ENCODE peak calls at places on chromosome 7, in six cellular contexts. J, R, Y, N, B and P are unnamed samples. For H3K36me3, the result is how much of the 10 kb centered on the place peaks cover.

GRCh38 chr7:98852826-98853225 is 17.0 kb downstream of the TMEM130 start:
- DNase-seq in J (peak), R (no peak), Y (peak), N (no peak), B (no peak), P (no peak)

GRCh38 chr7:20797174-20798080 is 10.7 kb upstream of the SP8 start:
- DNase-seq in J (no peak), R (peak), Y (no peak), N (no peak), B (peak), P (no peak)

GRCh38 chr7:97116308-97116707 is 1.2 kb upstream of the SDHAF3 start:
- DNase-seq in J (no peak), R (no peak), Y (no peak), N (no peak), B (no peak), P (no peak)

GRCh38 chr7:130274983-130275649 is 8.5 kb downstream of the CPA2 start:
- DNase-seq in J (peak), R (peak), Y (no peak), N (no peak), B (no peak), P (no peak)

GRCh38 chr7:36286241-36286640 is 103.4 kb upstream of the ANLN start:
- DNase-seq in J (no peak), R (no peak), Y (no peak), N (no peak), B (no peak), P (peak)

GRCh38 chr7:108266489-108266888 is 136.3 kb upstream of the LAMB4 start:
- DNase-seq in J (peak), R (no peak), Y (no peak), N (no peak), B (no peak), P (no peak)

GRCh38 chr7:157499835-157500153 is 163.0 kb downstream of the DNAJB6 start:
- DNase-seq in J (no peak), R (no peak), Y (no peak), N (peak), B (no peak), P (no peak)

GRCh38 chr7:138752568-138753518 is 45.0 kb upstream of the TMEM213 start:
- DNase-seq in J (peak), R (peak), Y (peak), N (peak), B (peak), P (peak)

GRCh38 chr7:17497549-17498193 is 199.2 kb downstream of the AHR start:
- DNase-seq in J (no peak), R (peak), Y (no peak), N (no peak), B (no peak), P (no peak)

GRCh38 chr7:4434306-4434705 is 247.8 kb upstream of the FOXK1 start:
- DNase-seq in J (no peak), R (no peak), Y (no peak), N (no peak), B (no peak), P (no peak)

GRCh38 chr7:108522780-108523179 is 3.2 kb downstream of the PNPLA8 start:
- DNase-seq in J (no peak), R (no peak), Y (no peak), N (no peak), B (no peak), P (no peak)

GRCh38 chr7:51326646-51327286 is 10.2 kb upstream of the COBL start:
- DNase-seq in J (no peak), R (peak), Y (no peak), N (no peak), B (no peak), P (no peak)

GRCh38 chr7:73433924-73434700 is 534 bp downstream of the FZD9 start:
- DNase-seq in J (no peak), R (peak), Y (no peak), N (no peak), B (no peak), P (no peak)

GRCh38 chr7:159078911-159079270 is 65.8 kb downstream of the VIPR2 start:
- DNase-seq in J (no peak), R (no peak), Y (no peak), N (no peak), B (no peak), P (no peak)

GRCh38 chr7:57203161-57203791 is 71.0 kb upstream of the ZNF479 start:
- DNase-seq in J (no peak), R (no peak), Y (no peak), N (no peak), B (no peak), P (no peak)

DNA sequence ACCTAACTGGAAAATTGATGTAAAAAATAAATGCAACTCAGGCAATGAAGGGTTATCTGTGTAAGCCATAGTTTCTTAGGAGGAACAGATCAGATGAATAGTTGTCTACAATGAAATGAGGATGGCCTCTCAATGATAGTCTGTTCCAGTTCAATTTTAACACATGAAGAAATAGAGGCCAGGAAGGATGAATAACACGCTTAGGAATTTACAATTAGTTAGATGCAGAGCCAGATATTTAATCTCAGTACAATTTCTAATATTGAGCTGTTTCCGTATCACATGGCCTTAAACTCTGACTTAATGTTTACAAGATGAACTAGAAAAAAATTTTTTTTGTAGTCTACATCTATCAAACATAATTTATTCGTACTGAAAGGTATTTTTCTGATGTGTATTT is 176.6 kb downstream of the GALNT11 start:
- DNase-seq in J (peak), R (no peak), Y (peak), N (no peak), B (no peak), P (no peak)
- H3K36me3 ChIP-seq in J (under half), R (under half), Y (under half), N (under half), B (under half), P (under half)

GRCh38 chr7:7521259-7521658 is 14.4 kb downstream of the COL28A1 start:
- DNase-seq in J (no peak), R (no peak), Y (no peak), N (no peak), B (no peak), P (peak)
- TF ChIP-seq CTCF in J (no peak), R (peak), Y (no peak), N (no peak), B (no peak), P (peak)

GRCh38 chr7:2651336-2651735 is 19.6 kb downstream of the TTYH3 start:
- DNase-seq in J (no peak), R (peak), Y (no peak), N (no peak), B (no peak), P (no peak)
- H3K36me3 ChIP-seq in J (under half), R (under half), Y (half or more), N (under half), B (under half), P (half or more)

GRCh38 chr7:151897201-151897711 is 20.3 kb upstream of the PRKAG2 start:
- DNase-seq in J (no peak), R (peak), Y (no peak), N (no peak), B (peak), P (no peak)
- TF ChIP-seq CTCF in J (no peak), R (no peak), Y (no peak), N (no peak), B (peak), P (no peak)

GRCh38 chr7:70775570-70776156 is 356.3 kb upstream of the GALNT17 start:
- DNase-seq in J (peak), R (peak), Y (no peak), N (no peak), B (no peak), P (no peak)
- H3K36me3 ChIP-seq in J (under half), R (under half), Y (under half), N (under half), B (under half), P (half or more)

GRCh38 chr7:11748884-11749283 is 83.1 kb downstream of the THSD7A start:
- DNase-seq in J (no peak), R (peak), Y (no peak), N (no peak), B (no peak), P (no peak)
- TF ChIP-seq CTCF in J (no peak), R (peak), Y (no peak), N (no peak), B (no peak), P (no peak)

DNA sequence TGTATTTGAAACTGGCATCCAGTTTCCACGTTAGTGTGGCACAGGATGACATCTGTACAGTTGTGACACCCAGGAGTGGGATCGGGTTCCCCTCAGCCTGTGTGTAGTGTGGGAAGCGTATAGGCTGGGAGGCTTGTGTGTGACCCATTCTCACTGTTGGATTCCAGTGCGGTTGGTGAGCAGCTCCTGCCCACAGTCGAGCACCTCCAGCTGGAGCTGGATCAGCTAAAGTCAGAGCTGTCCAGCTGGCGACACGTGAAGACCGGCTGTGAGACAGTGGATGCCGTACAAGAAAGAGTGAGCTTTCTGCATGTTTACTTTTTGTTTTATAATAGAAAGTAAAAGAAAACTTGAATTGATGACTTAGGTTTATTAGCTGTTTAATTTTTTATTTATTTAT is 18.7 kb upstream of the GET4 start:
- DNase-seq in J (no peak), R (no peak), Y (peak), N (no peak), B (no peak), P (no peak)
- H3K36me3 ChIP-seq in J (under half), R (under half), Y (half or more), N (under half), B (under half), P (half or more)